ENCODE peak calls at places on chromosomes 2 and 18, in nine cellular contexts. I is transverse colon, H is adrenal gland, R is right lobe of liver, B is thyroid gland, O is H1, V is GM12878, E is A549, K is heart left ventricle. D is an unnamed sample.

GRCh38 chr2:144136297-144136696 is 383.6 kb downstream of the ZEB2 start:
- DNase-seq in I (no peak), H (no peak), R (no peak), B (no peak), O (no peak), V (no peak), E (no peak), K (no peak), D (no peak)

GRCh38 chr18:33440011-33440383 is 524 bp downstream of the CCDC178 start:
- DNase-seq in I (peak), H (no peak), R (peak), B (peak), O (peak), V (no peak), E (peak), K (peak), D (no peak)

GRCh38 chr2:153871231-153872221 is at the start of gene GALNT13:
- DNase-seq in I (no peak), H (peak), R (no peak), B (no peak), O (peak), V (no peak), E (peak), K (no peak), D (peak)

GRCh38 chr2:61538920-61539559 is 884 bp upstream of the XPO1 start:
- DNase-seq in I (peak), H (peak), R (no peak), B (peak), O (no peak), V (peak), E (peak), K (peak), D (no peak)

GRCh38 chr18:23539298-23539697 is 36.0 kb downstream of the RMC1 start:
- DNase-seq in I (no peak), H (no peak), R (no peak), B (no peak), O (no peak), V (no peak), E (no peak), K (no peak), D (no peak)

GRCh38 chr2:861655-862355 is 88.8 kb upstream of the SNTG2 start:
- DNase-seq in I (no peak), H (no peak), R (no peak), B (peak), O (no peak), V (no peak), E (no peak), K (no peak), D (no peak)

GRCh38 chr18:21443776-21444464 is 156.6 kb downstream of the ESCO1 start:
- DNase-seq in I (no peak), H (no peak), R (no peak), B (no peak), O (no peak), V (no peak), E (no peak), K (no peak), D (no peak)

GRCh38 chr2:10346929-10347558 is 44.3 kb downstream of the HPCAL1 start:
- DNase-seq in I (no peak), H (no peak), R (no peak), B (no peak), O (no peak), V (no peak), E (no peak), K (no peak), D (no peak)

GRCh38 chr2:10454505-10454904 is 6.4 kb upstream of the ODC1 start:
- DNase-seq in I (no peak), H (no peak), R (peak), B (peak), O (no peak), V (no peak), E (no peak), K (no peak), D (no peak)

GRCh38 chr2:12484536-12485115 is 232.1 kb upstream of the TRIB2 start:
- DNase-seq in I (no peak), H (no peak), R (no peak), B (no peak), O (no peak), V (no peak), E (no peak), K (no peak), D (no peak)

GRCh38 chr18:49993299-49993698 is 180.0 kb upstream of the ACAA2 start:
- DNase-seq in I (no peak), H (no peak), R (peak), B (no peak), O (no peak), V (no peak), E (no peak), K (no peak), D (no peak)

GRCh38 chr2:100905132-100905805 is 85.3 kb downstream of the NPAS2 start:
- DNase-seq in I (no peak), H (no peak), R (no peak), B (no peak), O (no peak), V (no peak), E (no peak), K (peak), D (no peak)
- TF ChIP-seq POLR2A in I (no peak), H (no peak), R (no peak), B (no peak), O (no peak), V (no peak), E (no peak), K (no peak), D (no peak)

GRCh38 chr2:218710687-218711549 is at the start of gene TTLL4:
- DNase-seq in I (peak), H (peak), R (peak), B (peak), O (peak), V (peak), E (peak), K (peak), D (peak)
- TF ChIP-seq POLR2A in I (peak), H (peak), R (peak), B (no peak), O (peak), V (peak), E (peak), K (peak), D (peak)

GRCh38 chr18:10526211-10526949 is 553 bp downstream of the NAPG start:
- DNase-seq in I (peak), H (peak), R (peak), B (peak), O (no peak), V (no peak), E (peak), K (peak), D (peak)
- TF ChIP-seq POLR2A in I (no peak), H (no peak), R (no peak), B (no peak), O (no peak), V (peak), E (peak), K (no peak), D (no peak)

GRCh38 chr2:37618326-37618725 is 53.1 kb downstream of the CDC42EP3 start:
- DNase-seq in I (no peak), H (no peak), R (no peak), B (no peak), O (no peak), V (no peak), E (no peak), K (no peak), D (no peak)
- TF ChIP-seq POLR2A in I (no peak), H (no peak), R (no peak), B (no peak), O (no peak), V (no peak), E (no peak), K (no peak), D (no peak)